ENCODE peak calls at places on chromosomes 12 and 14, in five cellular contexts. X is lower leg skin, T is natural killer cell, I is body of pancreas, J is HFFc6. K is an unnamed sample.

GRCh38 chr12:14845350-14845750 is 2.0 kb upstream of the ART4 start:
- DNase-seq in X (peak; percentile 59), T (no peak), I (peak; percentile 65), J (peak; percentile 57), K (peak; percentile 63)

GRCh38 chr12:124207617-124208016 is 87.3 kb upstream of the RFLNA start:
- DNase-seq in X (no peak), T (no peak), I (no peak), J (no peak), K (no peak)

GRCh38 chr12:124605869-124606774 is 38.7 kb upstream of the NCOR2 start:
- DNase-seq in X (no peak), T (no peak), I (no peak), J (no peak), K (no peak)

GRCh38 chr14:100881211-100882025 is 22.1 kb downstream of the RTL1 start:
- DNase-seq in X (no peak), T (no peak), I (no peak), J (no peak), K (no peak)

GRCh38 chr12:57008113-57008687 is 1.9 kb upstream of the ZBTB39 start:
- DNase-seq in X (no peak), T (no peak), I (no peak), J (peak; percentile 71), K (peak; percentile 73)

GRCh38 chr14:69013943-69014782 is 35.1 kb upstream of the ACTN1 start:
- DNase-seq in X (peak; percentile 26), T (no peak), I (no peak), J (no peak), K (peak; percentile 16)

GRCh38 chr14:30015471-30015870 is 87.8 kb upstream of the PRKD1 start:
- DNase-seq in X (no peak), T (no peak), I (no peak), J (peak; percentile 9), K (no peak)

GRCh38 chr14:64082837-64083236 is 211.3 kb downstream of the ESR2 start:
- DNase-seq in X (no peak), T (no peak), I (no peak), J (no peak), K (peak; percentile 45)

GRCh38 chr14:51674294-51675002 is 22.7 kb downstream of the FRMD6 start:
- DNase-seq in X (no peak), T (no peak), I (no peak), J (peak; percentile 61), K (peak; percentile 79)

GRCh38 chr14:90301580-90302181 is 30.1 kb downstream of the NRDE2 start:
- DNase-seq in X (no peak), T (no peak), I (no peak), J (peak; percentile 79), K (peak; percentile 67)

GRCh38 chr12:13022737-13023370 is 21.3 kb upstream of the FAM234B start:
- DNase-seq in X (no peak), T (no peak), I (no peak), J (no peak), K (no peak)

GRCh38 chr12:12716151-12716844 is 870 bp upstream of the CDKN1B start:
- DNase-seq in X (no peak), T (no peak), I (no peak), J (no peak), K (peak; percentile 60)

GRCh38 chr14:65198346-65198745 is 96.0 kb upstream of the MAX start:
- DNase-seq in X (no peak), T (no peak), I (no peak), J (no peak), K (no peak)

GRCh38 chr12:98174410-98174809 is 341.0 kb upstream of the TMPO start:
- DNase-seq in X (no peak), T (no peak), I (no peak), J (no peak), K (no peak)

GRCh38 chr12:106084048-106084671 is 54.6 kb downstream of the NUAK1 start:
- DNase-seq in X (no peak), T (no peak), I (no peak), J (peak; percentile 81), K (peak; percentile 97)

GRCh38 chr12:65156366-65156831 is 13.0 kb upstream of the LEMD3 start:
- DNase-seq in X (no peak), T (no peak), I (no peak), J (no peak), K (no peak)

GRCh38 chr12:46388427-46388992 is 15.9 kb upstream of the SLC38A2 start:
- DNase-seq in X (no peak), T (no peak), I (no peak), J (peak; percentile 62), K (peak; percentile 62)

GRCh38 chr14:55892906-55893305 is 225.3 kb upstream of the PELI2 start:
- DNase-seq in X (no peak), T (no peak), I (no peak), J (no peak), K (no peak)

GRCh38 chr12:64733857-64734256 is 25.3 kb downstream of the GNS start:
- DNase-seq in X (peak; percentile 53), T (no peak), I (peak; percentile 22), J (peak; percentile 38), K (no peak)

GRCh38 chr12:28817524-28817923 is 331.6 kb upstream of the FAR2 start:
- DNase-seq in X (no peak), T (no peak), I (no peak), J (no peak), K (no peak)

GRCh38 chr12:103495783-103496456 is at the start of gene C12orf42:
- DNase-seq in X (no peak), T (no peak), I (no peak), J (peak; percentile 25), K (no peak)

GRCh38 chr12:6267007-6267721 is 43.3 kb upstream of the PLEKHG6 start:
- DNase-seq in X (no peak), T (no peak), I (no peak), J (no peak), K (no peak)
- TF ChIP-seq CTCF in X (no peak), T (no peak), I (peak; percentile 30), J (no peak), K (no peak)

GRCh38 chr12:51517316-51517715 is 73.7 kb upstream of the SCN8A start:
- DNase-seq in X (no peak), T (no peak), I (no peak), J (no peak), K (no peak)
- TF ChIP-seq CTCF in X (no peak), T (no peak), I (no peak), J (no peak), K (no peak)

DNA sequence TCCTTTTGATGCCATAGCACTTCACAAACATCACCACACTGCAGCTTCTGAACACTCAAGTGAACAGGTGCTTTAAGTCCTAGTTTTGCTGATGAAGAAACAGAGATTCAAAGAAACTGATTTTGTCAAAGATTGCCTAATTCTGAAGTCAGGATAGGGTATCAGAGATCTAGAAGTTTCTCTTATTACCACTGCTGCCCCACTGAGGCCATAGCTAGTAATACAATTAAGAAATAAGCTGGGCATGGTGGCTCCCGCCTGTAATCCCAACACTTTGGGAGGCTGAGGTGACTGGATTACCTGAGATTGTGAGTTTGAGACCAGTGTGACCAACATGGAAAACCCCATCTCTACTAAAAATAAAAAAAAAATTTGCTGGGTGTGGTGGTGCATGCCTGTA is 458.3 kb upstream of the SEL1L start:
- DNase-seq in X (no peak), T (no peak), I (no peak), J (no peak), K (no peak)
- TF ChIP-seq CTCF in X (no peak), T (no peak), I (peak; percentile 19), J (peak; percentile 38), K (peak; percentile 6)

GRCh38 chr14:24311837-24312615 is 724 bp downstream of the LTB4R start:
- DNase-seq in X (no peak), T (no peak), I (no peak), J (peak; percentile 13), K (no peak)
- TF ChIP-seq CTCF in X (no peak), T (no peak), I (no peak), J (peak; percentile 9), K (no peak)

GRCh38 chr14:50577983-50578382 is 18.0 kb downstream of the ATL1 start:
- DNase-seq in X (no peak), T (no peak), I (no peak), J (no peak), K (no peak)
- TF ChIP-seq CTCF in X (no peak), T (no peak), I (no peak), J (no peak), K (no peak)

GRCh38 chr14:40697221-40697620 is 909.5 kb upstream of the LRFN5 start:
- DNase-seq in X (no peak), T (no peak), I (no peak), J (no peak), K (peak; percentile 0)
- TF ChIP-seq CTCF in X (no peak), T (no peak), I (no peak), J (no peak), K (no peak)

GRCh38 chr12:71731439-71732356 is 23.0 kb upstream of the RAB21 start:
- DNase-seq in X (no peak), T (no peak), I (no peak), J (peak; percentile 35), K (peak; percentile 20)
- TF ChIP-seq CTCF in X (no peak), T (no peak), I (no peak), J (peak; percentile 28), K (no peak)

DNA sequence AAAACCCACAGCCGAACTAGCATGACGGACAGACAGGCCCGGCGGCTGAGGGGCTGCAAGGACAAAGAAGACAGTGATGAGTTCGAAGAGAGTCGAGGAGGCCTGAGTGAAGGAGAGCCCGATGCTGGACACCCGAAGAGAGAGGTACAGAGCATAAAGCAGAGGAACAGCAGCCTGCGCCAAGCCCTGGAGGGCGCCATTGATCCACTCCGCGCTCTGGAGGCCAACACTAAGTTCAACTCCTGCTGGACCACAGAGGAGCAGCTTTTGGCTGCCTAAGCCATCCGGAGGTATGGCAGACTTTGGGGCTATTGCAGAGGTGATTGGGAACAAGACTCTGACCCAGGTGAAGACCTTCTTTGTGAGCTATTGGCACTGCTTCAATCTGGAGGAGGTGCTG is 7.8 kb upstream of the PLXNC1 start:
- DNase-seq in X (no peak), T (peak; percentile 39), I (no peak), J (peak; percentile 2), K (no peak)
- TF ChIP-seq CTCF in X (no peak), T (peak; percentile 39), I (no peak), J (peak; percentile 39), K (peak; percentile 39)

DNA sequence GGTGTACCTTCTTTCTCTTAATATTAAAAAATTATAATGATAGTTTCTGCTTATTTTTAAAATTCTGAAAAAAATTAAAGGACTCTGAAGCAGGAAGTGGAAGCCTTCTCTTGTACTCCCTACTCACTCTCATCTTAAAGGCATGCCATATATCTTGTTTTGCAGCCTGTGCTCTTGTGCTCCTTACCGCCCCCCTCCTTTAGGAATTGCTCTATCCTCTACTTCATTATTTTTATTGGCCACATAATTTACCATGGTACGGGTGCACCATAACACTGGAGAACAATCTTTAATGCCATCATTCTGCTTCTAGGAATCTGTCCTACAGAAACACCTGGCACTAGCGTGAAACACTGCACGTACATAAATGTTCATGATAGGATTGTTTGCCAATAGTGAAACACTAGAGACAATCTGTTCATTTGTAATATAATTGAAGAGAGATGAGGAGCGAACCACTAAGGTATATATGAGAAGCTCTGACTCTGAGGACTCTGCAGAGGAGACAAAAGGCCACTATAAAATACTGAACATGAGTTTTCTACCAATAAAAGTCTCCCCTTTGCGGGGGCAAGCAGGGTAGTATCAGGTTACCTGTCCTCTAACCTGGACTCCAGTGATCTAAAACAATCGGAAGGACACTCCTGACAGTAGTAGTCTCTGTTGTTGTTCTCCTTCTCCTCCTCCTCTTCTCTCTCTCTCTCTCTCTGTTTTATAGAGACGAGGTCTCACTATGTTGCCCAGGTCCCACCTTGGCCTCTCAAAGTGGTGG is 6.3 kb upstream of the NYNRIN start:
- DNase-seq in X (no peak), T (no peak), I (no peak), J (peak; percentile 30), K (peak; percentile 65)
- TF ChIP-seq CTCF in X (peak; percentile 6), T (no peak), I (peak; percentile 8), J (no peak), K (peak; percentile 33)